ENCODE peak calls at places on chromosomes 3 and 15, in six cellular contexts. X is cardiac muscle cell, I is stomach, O is suprapubic skin, N is spleen, W is body of pancreas. B is an unnamed sample.

GRCh38 chr3:11362600-11362999 is 90.4 kb downstream of the ATG7 start:
- DNase-seq in X (no peak), I (no peak), O (no peak), N (no peak), W (no peak), B (no peak)

GRCh38 chr15:58387130-58387529 is 44.7 kb upstream of the LIPC start:
- DNase-seq in X (peak), I (no peak), O (no peak), N (no peak), W (no peak), B (no peak)

GRCh38 chr3:44066806-44067205 is 174.9 kb upstream of the TOPAZ1 start:
- DNase-seq in X (no peak), I (no peak), O (no peak), N (no peak), W (no peak), B (no peak)

GRCh38 chr3:129936757-129937156 is 37.8 kb upstream of the TRH start:
- DNase-seq in X (peak), I (peak), O (no peak), N (peak), W (peak), B (peak)

GRCh38 chr3:134378818-134379217 is 4.6 kb upstream of the AMOTL2 start:
- DNase-seq in X (no peak), I (no peak), O (no peak), N (peak), W (no peak), B (no peak)

GRCh38 chr3:120625199-120625598 is 29.1 kb downstream of the NDUFB4 start:
- DNase-seq in X (no peak), I (no peak), O (no peak), N (no peak), W (peak), B (no peak)

GRCh38 chr15:58770519-58770856 is 614 bp upstream of the MINDY2 start:
- DNase-seq in X (peak), I (no peak), O (no peak), N (no peak), W (peak), B (no peak)

GRCh38 chr3:187936676-187937075 is 191.4 kb upstream of the BCL6 start:
- DNase-seq in X (no peak), I (no peak), O (no peak), N (no peak), W (no peak), B (no peak)

GRCh38 chr3:13346481-13347389 is 73.4 kb downstream of the NUP210 start:
- DNase-seq in X (no peak), I (peak), O (no peak), N (peak), W (no peak), B (no peak)

GRCh38 chr3:124861041-124861440 is 26.1 kb downstream of the ITGB5 start:
- DNase-seq in X (peak), I (no peak), O (no peak), N (no peak), W (no peak), B (no peak)

GRCh38 chr3:45551214-45552010 is 43.1 kb upstream of the LIMD1 start:
- DNase-seq in X (peak), I (peak), O (peak), N (no peak), W (peak), B (no peak)

GRCh38 chr15:98663045-98663444 is 14.7 kb downstream of the IGF1R start:
- DNase-seq in X (no peak), I (no peak), O (no peak), N (no peak), W (no peak), B (no peak)

GRCh38 chr3:160830792-160831191 is 74.8 kb downstream of the PPM1L start:
- DNase-seq in X (no peak), I (no peak), O (no peak), N (no peak), W (no peak), B (no peak)

GRCh38 chr3:141345528-141345927 is 22.8 kb upstream of the ZBTB38 start:
- DNase-seq in X (no peak), I (no peak), O (no peak), N (no peak), W (no peak), B (no peak)
- TF ChIP-seq CTCF in X (no peak), I (no peak), O (no peak), N (no peak), W (no peak), B (no peak)

GRCh38 chr3:52110502-52110901 is 43.7 kb downstream of the POC1A start:
- DNase-seq in X (no peak), I (no peak), O (no peak), N (peak), W (no peak), B (no peak)

GRCh38 chr3:52104664-52105281 is 48.4 kb upstream of the DUSP7 start:
- DNase-seq in X (no peak), I (no peak), O (no peak), N (peak), W (no peak), B (no peak)

GRCh38 chr3:52108302-52109232 is 45.7 kb downstream of the POC1A start:
- DNase-seq in X (peak), I (no peak), O (no peak), N (peak), W (no peak), B (no peak)

GRCh38 chr3:52109556-52110380 is 44.5 kb downstream of the POC1A start:
- DNase-seq in X (peak), I (no peak), O (no peak), N (peak), W (no peak), B (no peak)

GRCh38 chr3:52106951-52107611 is 47.1 kb downstream of the POC1A start:
- DNase-seq in X (no peak), I (no peak), O (no peak), N (peak), W (no peak), B (no peak)
- TF ChIP-seq CTCF in X (no peak), I (no peak), O (no peak), N (no peak), W (no peak), B (no peak)

GRCh38 chr15:85005319-85005718 is 23.7 kb downstream of the PDE8A start:
- DNase-seq in X (no peak), I (no peak), O (no peak), N (no peak), W (no peak), B (no peak)
- TF ChIP-seq CTCF in X (peak), I (no peak), O (no peak), N (no peak), W (no peak), B (no peak)

DNA sequence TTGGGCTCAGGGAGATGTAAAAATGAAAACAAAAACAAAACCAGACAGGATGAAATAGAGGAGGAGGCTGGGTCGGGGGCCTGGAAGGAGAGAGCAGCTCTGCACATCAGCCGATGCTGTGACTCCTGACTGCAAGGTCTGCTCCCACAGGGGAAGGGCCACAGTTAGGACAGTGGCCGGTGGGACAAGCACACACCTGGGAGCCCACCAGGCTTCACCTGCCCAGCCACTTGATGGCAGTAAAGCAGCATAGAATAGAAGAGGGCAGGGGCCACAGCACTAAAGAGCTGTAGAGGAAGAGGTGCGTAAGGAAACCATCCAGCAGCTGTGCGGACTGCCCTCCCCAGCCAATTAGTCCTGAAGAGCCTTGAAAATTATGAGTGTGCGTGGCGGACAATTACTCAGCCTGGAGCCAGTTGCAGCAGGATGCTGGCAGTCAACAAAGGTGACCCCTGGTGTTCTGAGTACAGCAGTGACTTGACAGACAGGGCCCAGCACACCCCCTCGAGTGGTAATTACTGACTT is 29.8 kb downstream of the ALS2CL start:
- DNase-seq in X (no peak), I (peak), O (peak), N (peak), W (no peak), B (no peak)
- TF ChIP-seq CTCF in X (no peak), I (no peak), O (no peak), N (no peak), W (no peak), B (no peak)

GRCh38 chr15:66905954-66906353 is 159.4 kb upstream of the SMAD3 start:
- DNase-seq in X (no peak), I (no peak), O (no peak), N (no peak), W (no peak), B (no peak)
- TF ChIP-seq CTCF in X (peak), I (no peak), O (no peak), N (no peak), W (no peak), B (no peak)

DNA sequence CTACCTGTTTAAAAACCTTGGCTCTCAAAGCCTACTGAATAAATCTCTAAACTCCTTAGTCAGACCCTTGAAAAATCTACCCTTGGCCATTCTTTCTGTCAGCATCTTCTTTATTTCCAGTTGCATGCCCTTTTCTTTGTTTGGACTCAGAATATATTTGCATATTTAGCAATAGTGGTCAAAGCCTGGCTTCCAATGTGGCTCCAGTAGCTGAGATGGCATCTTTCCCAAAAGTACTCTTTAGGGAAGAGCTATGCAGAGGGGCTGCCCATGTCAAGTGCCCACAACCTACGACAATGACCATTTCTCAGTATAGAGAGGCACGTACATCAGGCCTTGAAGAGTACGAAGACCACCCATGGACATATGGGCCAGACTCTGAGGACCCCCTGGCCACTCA is 47.2 kb downstream of the TLNRD1 start:
- DNase-seq in X (no peak), I (no peak), O (no peak), N (no peak), W (no peak), B (no peak)
- TF ChIP-seq CTCF in X (no peak), I (no peak), O (no peak), N (no peak), W (no peak), B (no peak)

GRCh38 chr3:37132334-37132733 is 42.0 kb downstream of the LRRFIP2 start:
- DNase-seq in X (no peak), I (no peak), O (no peak), N (no peak), W (no peak), B (no peak)

GRCh38 chr3:37129871-37130270 is 44.5 kb downstream of the LRRFIP2 start:
- DNase-seq in X (no peak), I (no peak), O (no peak), N (no peak), W (no peak), B (no peak)

GRCh38 chr3:37127340-37127739 is 47.0 kb downstream of the LRRFIP2 start:
- DNase-seq in X (no peak), I (no peak), O (no peak), N (no peak), W (no peak), B (no peak)

GRCh38 chr3:37130448-37130847 is 43.9 kb downstream of the LRRFIP2 start:
- DNase-seq in X (no peak), I (no peak), O (no peak), N (no peak), W (no peak), B (no peak)

GRCh38 chr3:37130984-37131975 is 43.1 kb downstream of the LRRFIP2 start:
- DNase-seq in X (no peak), I (no peak), O (no peak), N (no peak), W (no peak), B (no peak)
- TF ChIP-seq CTCF in X (no peak), I (no peak), O (no peak), N (no peak), W (no peak), B (no peak)

DNA sequence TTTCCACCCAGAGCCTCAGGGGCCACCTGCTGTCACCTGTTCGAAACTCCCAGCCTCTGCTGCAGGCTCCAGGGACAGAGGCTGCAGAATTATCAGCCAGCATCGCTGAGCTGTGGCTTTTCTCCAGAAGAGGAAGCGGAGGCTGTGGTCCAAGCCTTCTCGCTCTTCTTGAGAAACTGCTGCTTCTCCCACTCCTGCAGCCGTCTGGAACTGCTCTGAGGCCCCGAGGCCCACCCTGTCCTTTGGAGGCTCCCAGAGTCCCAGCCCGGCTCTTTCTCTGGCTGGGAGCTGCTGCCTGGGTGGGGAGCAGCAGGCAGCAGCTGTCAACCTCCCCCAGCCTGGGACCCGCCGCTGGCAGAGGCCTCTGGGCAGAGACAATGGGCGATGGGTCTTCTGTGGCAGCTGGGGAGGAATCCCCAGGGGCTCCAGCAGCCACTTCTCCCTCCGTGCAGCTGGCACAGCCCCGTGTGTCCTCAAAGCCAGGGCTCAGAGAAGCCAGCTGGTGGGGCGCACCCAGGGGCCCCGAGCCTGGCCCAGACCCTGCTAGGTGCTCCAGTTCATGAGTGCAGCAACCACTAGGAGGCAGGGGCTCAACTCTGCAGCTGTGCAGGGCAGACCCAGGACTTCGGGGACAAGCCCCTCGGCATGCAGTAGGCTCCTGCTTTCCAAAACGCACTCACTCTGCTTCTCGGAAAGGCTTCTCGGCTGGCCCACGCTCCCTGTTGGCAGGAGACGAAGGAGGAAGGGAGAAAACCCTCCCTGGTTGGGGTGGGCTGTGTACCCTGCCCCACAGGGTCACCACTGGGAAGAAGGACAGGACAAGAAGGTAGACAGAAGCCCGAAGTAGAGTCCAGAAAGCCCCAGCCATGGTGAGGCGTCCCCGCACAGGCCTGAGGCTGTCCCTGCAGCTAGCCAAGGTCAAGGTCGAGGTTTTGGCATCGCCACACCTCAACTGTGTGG is 49.9 kb upstream of the FURIN start:
- DNase-seq in X (peak), I (peak), O (no peak), N (peak), W (peak), B (no peak)
- TF ChIP-seq CTCF in X (peak), I (no peak), O (no peak), N (peak), W (no peak), B (no peak)

GRCh38 chr15:88902491-88902835 is 7.1 kb upstream of the HAPLN3 start:
- DNase-seq in X (no peak), I (no peak), O (no peak), N (peak), W (no peak), B (no peak)

GRCh38 chr15:88904257-88904807 is 8.8 kb downstream of the MFGE8 start:
- DNase-seq in X (no peak), I (no peak), O (no peak), N (peak), W (no peak), B (no peak)

GRCh38 chr15:88900982-88901418 is 5.7 kb upstream of the HAPLN3 start:
- DNase-seq in X (no peak), I (no peak), O (no peak), N (no peak), W (no peak), B (no peak)

GRCh38 chr15:88901713-88902490 is 6.6 kb upstream of the HAPLN3 start:
- DNase-seq in X (no peak), I (no peak), O (no peak), N (peak), W (no peak), B (no peak)

GRCh38 chr15:88902846-88903245 is 7.5 kb upstream of the HAPLN3 start:
- DNase-seq in X (no peak), I (no peak), O (no peak), N (peak), W (no peak), B (no peak)
- TF ChIP-seq CTCF in X (no peak), I (no peak), O (no peak), N (no peak), W (no peak), B (no peak)

GRCh38 chr3:196064006-196064405 is 17.9 kb downstream of the TFRC start:
- DNase-seq in X (no peak), I (no peak), O (no peak), N (no peak), W (no peak), B (no peak)
- TF ChIP-seq CTCF in X (no peak), I (no peak), O (no peak), N (no peak), W (no peak), B (no peak)